ENCODE peak calls at places on chromosomes 6 and 20, in ten cellular contexts. Y is astrocyte, B is astrocyte of the spinal cord, Q is upper lobe of left lung, T is MCF 10A, C is fibroblast of lung, Z is foreskin fibroblast, J is ovary, H is AG04449, P is adrenal gland. M is an unnamed sample.

GRCh38 chr6:79269877-79270276 is 35.4 kb upstream of the HMGN3 start:
- DNase-seq in Y (peak; percentile 80), B (peak; percentile 93), Q (no peak), T (no peak), C (peak; percentile 82), Z (peak; percentile 74), J (peak; percentile 19), H (peak; percentile 23), P (no peak), M (no peak)

GRCh38 chr20:41734506-41734945 is 116.3 kb upstream of the CHD6 start:
- DNase-seq in Y (peak; percentile 1), B (peak; percentile 12), Q (peak; percentile 29), T (peak; percentile 57), C (peak; percentile 10), Z (peak; percentile 57), J (no peak), H (no peak), P (peak; percentile 59), M (peak; percentile 85)

GRCh38 chr20:57707849-57708693 is 1.7 kb downstream of the PMEPA1 start:
- DNase-seq in Y (peak; percentile 30), B (no peak), Q (no peak), T (no peak), C (no peak), Z (no peak), J (peak; percentile 43), H (no peak), P (no peak), M (no peak)

GRCh38 chr6:21522773-21523490 is 70.6 kb upstream of the SOX4 start:
- DNase-seq in Y (no peak), B (no peak), Q (no peak), T (no peak), C (no peak), Z (no peak), J (no peak), H (no peak), P (no peak), M (no peak)

GRCh38 chr6:132520953-132521352 is 8.0 kb upstream of the STX7 start:
- DNase-seq in Y (peak; percentile 45), B (peak; percentile 35), Q (no peak), T (peak; percentile 8), C (peak; percentile 58), Z (peak; percentile 66), J (no peak), H (no peak), P (no peak), M (no peak)

GRCh38 chr6:154499854-154500589 is 10.5 kb downstream of the CNKSR3 start:
- DNase-seq in Y (no peak), B (no peak), Q (no peak), T (no peak), C (no peak), Z (peak; percentile 25), J (no peak), H (no peak), P (no peak), M (no peak)

GRCh38 chr20:25194333-25194972 is 1.1 kb upstream of the ENTPD6 start:
- DNase-seq in Y (no peak), B (no peak), Q (no peak), T (no peak), C (no peak), Z (no peak), J (no peak), H (no peak), P (no peak), M (no peak)

GRCh38 chr6:14986370-14986769 is 259.5 kb upstream of the JARID2 start:
- DNase-seq in Y (no peak), B (no peak), Q (no peak), T (no peak), C (no peak), Z (no peak), J (no peak), H (no peak), P (no peak), M (no peak)

GRCh38 chr20:54063998-54064676 is 6.3 kb downstream of the BCAS1 start:
- DNase-seq in Y (no peak), B (no peak), Q (no peak), T (no peak), C (no peak), Z (no peak), J (no peak), H (no peak), P (no peak), M (no peak)

GRCh38 chr20:37992802-37993538 is 40.3 kb downstream of the TTI1 start:
- DNase-seq in Y (peak; percentile 86), B (peak; percentile 81), Q (peak; percentile 54), T (peak; percentile 86), C (peak; percentile 88), Z (peak; percentile 88), J (no peak), H (peak; percentile 76), P (peak; percentile 58), M (peak; percentile 91)

GRCh38 chr6:96939019-96939805 is 14.7 kb downstream of the KLHL32 start:
- DNase-seq in Y (peak; percentile 57), B (peak; percentile 42), Q (no peak), T (peak; percentile 89), C (peak; percentile 67), Z (peak; percentile 63), J (no peak), H (peak; percentile 16), P (no peak), M (peak; percentile 53)

GRCh38 chr6:133809406-133809805 is 79.5 kb upstream of the TCF21 start:
- DNase-seq in Y (peak; percentile 56), B (peak; percentile 19), Q (no peak), T (no peak), C (peak; percentile 65), Z (peak; percentile 54), J (no peak), H (no peak), P (no peak), M (no peak)

GRCh38 chr20:48698507-48699267 is 129.1 kb downstream of the PREX1 start:
- DNase-seq in Y (no peak), B (no peak), Q (no peak), T (peak; percentile 9), C (no peak), Z (no peak), J (no peak), H (no peak), P (no peak), M (no peak)
- TF ChIP-seq CTCF in Y (no peak), B (no peak), Q (no peak), T (no peak), C (no peak), Z (no peak), J (no peak), H (no peak), P (no peak), M (no peak)

GRCh38 chr6:148466158-148466557 is 123.5 kb downstream of the SASH1 start:
- DNase-seq in Y (no peak), B (no peak), Q (no peak), T (no peak), C (no peak), Z (no peak), J (no peak), H (no peak), P (no peak), M (no peak)

GRCh38 chr6:148463671-148464070 is 121.0 kb downstream of the SASH1 start:
- DNase-seq in Y (no peak), B (peak; percentile 71), Q (no peak), T (no peak), C (no peak), Z (no peak), J (no peak), H (no peak), P (no peak), M (no peak)

GRCh38 chr6:148464319-148465010 is 121.8 kb downstream of the SASH1 start:
- DNase-seq in Y (peak; percentile 50), B (peak; percentile 80), Q (peak; percentile 49), T (peak; percentile 73), C (peak; percentile 59), Z (peak; percentile 87), J (peak; percentile 80), H (peak; percentile 37), P (peak; percentile 77), M (peak; percentile 59)

GRCh38 chr6:148465654-148466053 is 123.0 kb downstream of the SASH1 start:
- DNase-seq in Y (no peak), B (no peak), Q (no peak), T (no peak), C (no peak), Z (no peak), J (no peak), H (no peak), P (no peak), M (no peak)

DNA sequence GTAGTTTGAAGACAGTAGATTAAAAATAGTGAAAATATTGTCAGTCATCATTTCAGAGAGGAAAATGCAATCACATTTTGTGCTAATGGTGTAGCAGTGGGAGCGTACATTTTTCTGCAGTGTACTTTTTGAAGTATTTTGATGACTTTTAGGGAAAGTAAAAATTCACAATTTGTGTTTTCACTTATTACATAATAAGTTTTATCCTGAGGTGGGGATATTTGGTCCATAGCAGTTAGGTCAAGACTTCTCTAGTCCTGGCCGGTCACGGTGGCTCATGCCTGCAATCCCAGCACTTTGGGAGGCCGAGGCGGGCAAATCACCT is 122.3 kb downstream of the SASH1 start:
- DNase-seq in Y (no peak), B (no peak), Q (no peak), T (no peak), C (no peak), Z (no peak), J (no peak), H (no peak), P (no peak), M (no peak)
- TF ChIP-seq CTCF in Y (no peak), B (no peak), Q (no peak), T (no peak), C (no peak), Z (no peak), J (no peak), H (no peak), P (no peak), M (peak; percentile 48)

DNA sequence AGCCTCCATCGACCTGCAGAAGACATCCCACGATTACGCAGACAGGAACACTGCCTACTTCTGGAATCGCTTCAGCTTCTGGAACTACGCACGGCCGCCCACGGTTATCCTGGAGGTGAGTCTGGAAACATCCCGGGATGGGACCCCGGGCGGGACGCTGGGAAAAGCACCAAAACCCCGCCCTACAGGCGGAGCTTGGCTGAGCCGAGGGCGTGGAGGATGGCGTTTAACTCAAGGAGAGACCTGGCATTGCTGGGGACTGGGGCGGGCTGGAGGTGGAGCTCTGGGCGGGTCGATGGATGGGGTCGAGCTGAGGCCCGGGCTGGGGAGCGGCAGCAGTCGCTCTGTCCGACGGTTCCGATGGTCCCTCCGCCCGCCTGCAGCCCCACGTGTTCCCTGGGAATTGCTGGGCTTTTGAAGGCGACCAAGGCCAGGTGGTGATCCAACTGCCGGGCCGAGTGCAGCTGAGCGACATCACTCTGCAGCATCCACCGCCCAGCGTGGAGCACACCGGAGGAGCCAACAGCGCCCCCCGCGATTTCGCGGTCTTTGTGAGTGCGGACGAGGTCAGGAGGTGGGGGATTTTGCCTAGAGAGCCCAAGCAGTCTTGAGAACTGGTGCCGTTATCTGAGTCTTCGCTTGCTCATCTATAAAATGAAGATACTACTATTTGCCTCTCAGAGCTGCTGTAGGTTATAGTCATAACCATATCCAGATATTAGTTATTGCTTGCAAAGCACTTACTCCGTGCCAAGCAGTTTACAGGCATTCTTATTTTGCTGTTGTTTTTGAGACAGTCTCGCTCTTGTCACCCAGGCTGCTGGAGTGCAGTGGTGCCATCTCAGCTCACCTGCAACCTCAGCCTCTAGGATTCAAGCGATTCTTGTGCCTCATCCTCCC is 3.8 kb downstream of the SPAG4 start:
- DNase-seq in Y (peak; percentile 59), B (peak; percentile 81), Q (peak; percentile 83), T (peak; percentile 91), C (peak; percentile 79), Z (peak; percentile 94), J (peak; percentile 81), H (peak; percentile 10), P (peak; percentile 83), M (peak; percentile 98)
- TF ChIP-seq CTCF in Y (peak; percentile 28), B (peak; percentile 54), Q (peak; percentile 19), T (no peak), C (peak; percentile 16), Z (peak; percentile 24), J (no peak), H (peak; percentile 62), P (peak; percentile 32), M (peak; percentile 87)

GRCh38 chr20:33600414-33600813 is 61.7 kb upstream of the C20orf144 start:
- DNase-seq in Y (no peak), B (no peak), Q (no peak), T (no peak), C (no peak), Z (no peak), J (no peak), H (no peak), P (no peak), M (no peak)
- TF ChIP-seq CTCF in Y (no peak), B (no peak), Q (no peak), T (no peak), C (no peak), Z (no peak), J (no peak), H (no peak), P (no peak), M (no peak)